ENCODE peak calls at places on chromosomes 3 and 15, in six cellular contexts. One of them, this sample, is unnamed.

GRCh38 chr3:177333535-177334495 is 136.5 kb upstream of the TBL1XR1 start:
- DNase-seq in HTR-8/SVneo: no peak
- DNase-seq in retina: no peak
- DNase-seq in MG63: no peak
- DNase-seq in GM03348: peak
- DNase-seq in stimulated activated CD4-positive, alpha-beta T cell treated with anti-CD3 and anti-CD28 coated beads, Interleukin-2, amount 100 ng/mL, for 48 hours: no peak
- DNase-seq in this sample: no peak

GRCh38 chr3:196624907-196625306 is 14.6 kb upstream of the NRROS start:
- DNase-seq in retina: no peak
- DNase-seq in HTR-8/SVneo: no peak
- DNase-seq in stimulated activated CD4-positive, alpha-beta T cell treated with anti-CD3 and anti-CD28 coated beads, Interleukin-2, amount 100 ng/mL, for 48 hours: no peak
- DNase-seq in GM03348: no peak
- DNase-seq in MG63: no peak
- DNase-seq in this sample: no peak

GRCh38 chr3:187963003-187963676 is 190.8 kb upstream of the LPP start:
- DNase-seq in retina: no peak
- DNase-seq in stimulated activated CD4-positive, alpha-beta T cell treated with anti-CD3 and anti-CD28 coated beads, Interleukin-2, amount 100 ng/mL, for 48 hours: no peak
- DNase-seq in GM03348: no peak
- DNase-seq in MG63: no peak
- DNase-seq in HTR-8/SVneo: no peak
- DNase-seq in this sample: no peak

GRCh38 chr3:189144645-189145044 is 27.1 kb upstream of the TPRG1 start:
- DNase-seq in HTR-8/SVneo: no peak
- DNase-seq in GM03348: no peak
- DNase-seq in retina: no peak
- DNase-seq in MG63: no peak
- DNase-seq in stimulated activated CD4-positive, alpha-beta T cell treated with anti-CD3 and anti-CD28 coated beads, Interleukin-2, amount 100 ng/mL, for 48 hours: no peak
- DNase-seq in this sample: no peak

GRCh38 chr3:120264963-120265362 is 20.1 kb downstream of the GPR156 start:
- DNase-seq in HTR-8/SVneo: no peak
- DNase-seq in GM03348: no peak
- DNase-seq in MG63: no peak
- DNase-seq in retina: no peak
- DNase-seq in stimulated activated CD4-positive, alpha-beta T cell treated with anti-CD3 and anti-CD28 coated beads, Interleukin-2, amount 100 ng/mL, for 48 hours: no peak
- DNase-seq in this sample: no peak

GRCh38 chr15:39920510-39921273 is 626 bp upstream of the GPR176 start:
- DNase-seq in HTR-8/SVneo: peak
- DNase-seq in MG63: peak
- DNase-seq in stimulated activated CD4-positive, alpha-beta T cell treated with anti-CD3 and anti-CD28 coated beads, Interleukin-2, amount 100 ng/mL, for 48 hours: peak
- DNase-seq in retina: peak
- DNase-seq in GM03348: peak
- DNase-seq in this sample: peak

GRCh38 chr3:128844502-128844901 is 34.9 kb upstream of the ACAD9 start:
- DNase-seq in retina: no peak
- DNase-seq in stimulated activated CD4-positive, alpha-beta T cell treated with anti-CD3 and anti-CD28 coated beads, Interleukin-2, amount 100 ng/mL, for 48 hours: no peak
- DNase-seq in GM03348: no peak
- DNase-seq in HTR-8/SVneo: no peak
- DNase-seq in MG63: no peak
- DNase-seq in this sample: no peak

GRCh38 chr3:109818081-109818480 is 480.7 kb upstream of the DPPA4 start:
- DNase-seq in stimulated activated CD4-positive, alpha-beta T cell treated with anti-CD3 and anti-CD28 coated beads, Interleukin-2, amount 100 ng/mL, for 48 hours: no peak
- DNase-seq in GM03348: no peak
- DNase-seq in MG63: no peak
- DNase-seq in retina: no peak
- DNase-seq in HTR-8/SVneo: no peak
- DNase-seq in this sample: no peak

GRCh38 chr3:160827516-160827915 is 71.5 kb downstream of the PPM1L start:
- DNase-seq in retina: no peak
- DNase-seq in stimulated activated CD4-positive, alpha-beta T cell treated with anti-CD3 and anti-CD28 coated beads, Interleukin-2, amount 100 ng/mL, for 48 hours: no peak
- DNase-seq in GM03348: no peak
- DNase-seq in HTR-8/SVneo: no peak
- DNase-seq in MG63: no peak
- DNase-seq in this sample: no peak

GRCh38 chr15:44153352-44153751 is 41.7 kb downstream of the FRMD5 start:
- DNase-seq in stimulated activated CD4-positive, alpha-beta T cell treated with anti-CD3 and anti-CD28 coated beads, Interleukin-2, amount 100 ng/mL, for 48 hours: no peak
- DNase-seq in HTR-8/SVneo: no peak
- DNase-seq in retina: no peak
- DNase-seq in MG63: no peak
- DNase-seq in GM03348: no peak
- DNase-seq in this sample: no peak

GRCh38 chr3:159486580-159486979 is 502.1 kb upstream of the IL12A start:
- DNase-seq in HTR-8/SVneo: no peak
- DNase-seq in GM03348: no peak
- DNase-seq in stimulated activated CD4-positive, alpha-beta T cell treated with anti-CD3 and anti-CD28 coated beads, Interleukin-2, amount 100 ng/mL, for 48 hours: no peak
- DNase-seq in MG63: peak
- DNase-seq in retina: no peak
- DNase-seq in this sample: no peak

GRCh38 chr3:43774799-43775198 is 84.1 kb downstream of the ABHD5 start:
- DNase-seq in MG63: no peak
- DNase-seq in stimulated activated CD4-positive, alpha-beta T cell treated with anti-CD3 and anti-CD28 coated beads, Interleukin-2, amount 100 ng/mL, for 48 hours: no peak
- DNase-seq in HTR-8/SVneo: no peak
- DNase-seq in GM03348: no peak
- DNase-seq in retina: no peak
- DNase-seq in this sample: no peak

GRCh38 chr15:78350058-78350457 is 9.9 kb downstream of the CRABP1 start:
- DNase-seq in retina: no peak
- DNase-seq in stimulated activated CD4-positive, alpha-beta T cell treated with anti-CD3 and anti-CD28 coated beads, Interleukin-2, amount 100 ng/mL, for 48 hours: no peak
- DNase-seq in HTR-8/SVneo: no peak
- DNase-seq in GM03348: no peak
- DNase-seq in MG63: no peak
- DNase-seq in this sample: no peak

GRCh38 chr15:94026458-94026967 is 204.8 kb upstream of the MCTP2 start:
- DNase-seq in MG63: peak
- DNase-seq in stimulated activated CD4-positive, alpha-beta T cell treated with anti-CD3 and anti-CD28 coated beads, Interleukin-2, amount 100 ng/mL, for 48 hours: no peak
- DNase-seq in GM03348: peak
- DNase-seq in HTR-8/SVneo: no peak
- DNase-seq in retina: no peak
- DNase-seq in this sample: peak

GRCh38 chr3:157626817-157627216 is 123.6 kb upstream of the VEPH1 start:
- DNase-seq in HTR-8/SVneo: no peak
- DNase-seq in retina: no peak
- DNase-seq in MG63: no peak
- DNase-seq in GM03348: no peak
- DNase-seq in stimulated activated CD4-positive, alpha-beta T cell treated with anti-CD3 and anti-CD28 coated beads, Interleukin-2, amount 100 ng/mL, for 48 hours: no peak
- DNase-seq in this sample: no peak

GRCh38 chr3:69240651-69241578 is 118.5 kb upstream of the LMOD3 start:
- DNase-seq in retina: no peak
- DNase-seq in stimulated activated CD4-positive, alpha-beta T cell treated with anti-CD3 and anti-CD28 coated beads, Interleukin-2, amount 100 ng/mL, for 48 hours: no peak
- DNase-seq in GM03348: no peak
- DNase-seq in HTR-8/SVneo: no peak
- DNase-seq in MG63: no peak
- DNase-seq in this sample: no peak

GRCh38 chr15:67063689-67064606 is 1.5 kb upstream of the SMAD3 start:
- DNase-seq in HTR-8/SVneo: no peak
- DNase-seq in stimulated activated CD4-positive, alpha-beta T cell treated with anti-CD3 and anti-CD28 coated beads, Interleukin-2, amount 100 ng/mL, for 48 hours: no peak
- DNase-seq in GM03348: no peak
- DNase-seq in MG63: no peak
- DNase-seq in retina: peak
- DNase-seq in this sample: no peak

GRCh38 chr15:58444658-58445332 is 13.0 kb downstream of the LIPC start:
- DNase-seq in HTR-8/SVneo: no peak
- DNase-seq in MG63: no peak
- DNase-seq in stimulated activated CD4-positive, alpha-beta T cell treated with anti-CD3 and anti-CD28 coated beads, Interleukin-2, amount 100 ng/mL, for 48 hours: no peak
- DNase-seq in retina: no peak
- DNase-seq in GM03348: peak
- DNase-seq in this sample: no peak

GRCh38 chr3:96753124-96753523 is 61.3 kb upstream of the EPHA6 start:
- DNase-seq in retina: no peak
- DNase-seq in MG63: no peak
- DNase-seq in HTR-8/SVneo: no peak
- DNase-seq in stimulated activated CD4-positive, alpha-beta T cell treated with anti-CD3 and anti-CD28 coated beads, Interleukin-2, amount 100 ng/mL, for 48 hours: no peak
- DNase-seq in GM03348: no peak
- DNase-seq in this sample: no peak

GRCh38 chr3:138186216-138186615 is 885 bp upstream of the ARMC8 start:
- DNase-seq in GM03348: no peak
- DNase-seq in stimulated activated CD4-positive, alpha-beta T cell treated with anti-CD3 and anti-CD28 coated beads, Interleukin-2, amount 100 ng/mL, for 48 hours: no peak
- DNase-seq in retina: no peak
- DNase-seq in MG63: no peak
- DNase-seq in HTR-8/SVneo: no peak
- DNase-seq in this sample: no peak

GRCh38 chr15:98650871-98651481 is 2.6 kb downstream of the IGF1R start:
- DNase-seq in stimulated activated CD4-positive, alpha-beta T cell treated with anti-CD3 and anti-CD28 coated beads, Interleukin-2, amount 100 ng/mL, for 48 hours: no peak
- DNase-seq in GM03348: peak
- DNase-seq in retina: peak
- DNase-seq in MG63: peak
- DNase-seq in HTR-8/SVneo: no peak
- DNase-seq in this sample: no peak

GRCh38 chr3:192408007-192408655 is 319.2 kb downstream of the FGF12 start:
- DNase-seq in HTR-8/SVneo: no peak
- DNase-seq in GM03348: peak
- DNase-seq in MG63: no peak
- DNase-seq in retina: peak
- DNase-seq in stimulated activated CD4-positive, alpha-beta T cell treated with anti-CD3 and anti-CD28 coated beads, Interleukin-2, amount 100 ng/mL, for 48 hours: no peak
- DNase-seq in this sample: no peak

GRCh38 chr3:136671921-136672320 is 80.3 kb downstream of the STAG1 start:
- DNase-seq in HTR-8/SVneo: no peak
- DNase-seq in retina: no peak
- DNase-seq in GM03348: peak
- DNase-seq in MG63: peak
- DNase-seq in stimulated activated CD4-positive, alpha-beta T cell treated with anti-CD3 and anti-CD28 coated beads, Interleukin-2, amount 100 ng/mL, for 48 hours: no peak
- DNase-seq in this sample: no peak

GRCh38 chr3:12483364-12483763 is 916 bp upstream of the TSEN2 start:
- DNase-seq in retina: no peak
- DNase-seq in MG63: no peak
- DNase-seq in GM03348: no peak
- DNase-seq in HTR-8/SVneo: no peak
- DNase-seq in stimulated activated CD4-positive, alpha-beta T cell treated with anti-CD3 and anti-CD28 coated beads, Interleukin-2, amount 100 ng/mL, for 48 hours: no peak
- DNase-seq in this sample: no peak

GRCh38 chr3:13072239-13073041 is 789 bp downstream of the IQSEC1 start:
- DNase-seq in GM03348: no peak
- DNase-seq in HTR-8/SVneo: no peak
- DNase-seq in retina: peak
- DNase-seq in MG63: peak
- DNase-seq in stimulated activated CD4-positive, alpha-beta T cell treated with anti-CD3 and anti-CD28 coated beads, Interleukin-2, amount 100 ng/mL, for 48 hours: no peak
- DNase-seq in this sample: no peak

GRCh38 chr3:42807929-42808328 is 1.3 kb upstream of the ACKR2 start:
- DNase-seq in retina: no peak
- DNase-seq in HTR-8/SVneo: no peak
- DNase-seq in GM03348: no peak
- DNase-seq in stimulated activated CD4-positive, alpha-beta T cell treated with anti-CD3 and anti-CD28 coated beads, Interleukin-2, amount 100 ng/mL, for 48 hours: no peak
- DNase-seq in MG63: no peak
- DNase-seq in this sample: no peak

GRCh38 chr3:129599607-129600006 is 6.9 kb downstream of the PLXND1 start:
- DNase-seq in stimulated activated CD4-positive, alpha-beta T cell treated with anti-CD3 and anti-CD28 coated beads, Interleukin-2, amount 100 ng/mL, for 48 hours: no peak
- DNase-seq in GM03348: peak
- DNase-seq in MG63: peak
- DNase-seq in retina: no peak
- DNase-seq in HTR-8/SVneo: no peak
- DNase-seq in this sample: peak

GRCh38 chr3:123870033-123870432 is 14.1 kb downstream of the MYLK start:
- DNase-seq in GM03348: peak
- DNase-seq in MG63: peak
- DNase-seq in retina: no peak
- DNase-seq in HTR-8/SVneo: peak
- DNase-seq in stimulated activated CD4-positive, alpha-beta T cell treated with anti-CD3 and anti-CD28 coated beads, Interleukin-2, amount 100 ng/mL, for 48 hours: no peak
- DNase-seq in this sample: no peak

GRCh38 chr3:122797291-122797690 is 2.4 kb downstream of the SLC49A4 start:
- DNase-seq in retina: no peak
- DNase-seq in HTR-8/SVneo: no peak
- DNase-seq in MG63: no peak
- DNase-seq in stimulated activated CD4-positive, alpha-beta T cell treated with anti-CD3 and anti-CD28 coated beads, Interleukin-2, amount 100 ng/mL, for 48 hours: no peak
- DNase-seq in GM03348: no peak
- DNase-seq in this sample: no peak

GRCh38 chr15:87597346-87598052 is 659.0 kb downstream of the NTRK3 start:
- DNase-seq in stimulated activated CD4-positive, alpha-beta T cell treated with anti-CD3 and anti-CD28 coated beads, Interleukin-2, amount 100 ng/mL, for 48 hours: no peak
- DNase-seq in retina: no peak
- DNase-seq in HTR-8/SVneo: no peak
- DNase-seq in GM03348: no peak
- DNase-seq in MG63: no peak
- DNase-seq in this sample: no peak

GRCh38 chr3:8882617-8883016 is 80.7 kb downstream of the RAD18 start:
- DNase-seq in GM03348: no peak
- DNase-seq in retina: no peak
- DNase-seq in HTR-8/SVneo: no peak
- DNase-seq in MG63: no peak
- DNase-seq in stimulated activated CD4-positive, alpha-beta T cell treated with anti-CD3 and anti-CD28 coated beads, Interleukin-2, amount 100 ng/mL, for 48 hours: no peak
- DNase-seq in this sample: no peak

GRCh38 chr3:28122227-28122626 is 119.2 kb upstream of the CMC1 start:
- DNase-seq in stimulated activated CD4-positive, alpha-beta T cell treated with anti-CD3 and anti-CD28 coated beads, Interleukin-2, amount 100 ng/mL, for 48 hours: no peak
- DNase-seq in GM03348: no peak
- DNase-seq in MG63: no peak
- DNase-seq in HTR-8/SVneo: no peak
- DNase-seq in retina: no peak
- DNase-seq in this sample: no peak

GRCh38 chr15:38539008-38539343 is 25.6 kb downstream of the RASGRP1 start:
- DNase-seq in GM03348: no peak
- DNase-seq in stimulated activated CD4-positive, alpha-beta T cell treated with anti-CD3 and anti-CD28 coated beads, Interleukin-2, amount 100 ng/mL, for 48 hours: no peak
- DNase-seq in MG63: no peak
- DNase-seq in HTR-8/SVneo: no peak
- DNase-seq in retina: no peak
- DNase-seq in this sample: no peak

GRCh38 chr15:66919421-66919820 is 146.0 kb upstream of the SMAD3 start:
- DNase-seq in MG63: no peak
- DNase-seq in HTR-8/SVneo: no peak
- DNase-seq in GM03348: no peak
- DNase-seq in retina: no peak
- DNase-seq in stimulated activated CD4-positive, alpha-beta T cell treated with anti-CD3 and anti-CD28 coated beads, Interleukin-2, amount 100 ng/mL, for 48 hours: no peak
- DNase-seq in this sample: no peak

GRCh38 chr3:13040381-13041074 is 32.7 kb downstream of the IQSEC1 start:
- DNase-seq in retina: no peak
- DNase-seq in MG63: no peak
- DNase-seq in HTR-8/SVneo: no peak
- DNase-seq in GM03348: no peak
- DNase-seq in stimulated activated CD4-positive, alpha-beta T cell treated with anti-CD3 and anti-CD28 coated beads, Interleukin-2, amount 100 ng/mL, for 48 hours: no peak
- DNase-seq in this sample: no peak

GRCh38 chr15:34337557-34338306 is at the start of gene SLC12A6:
- DNase-seq in HTR-8/SVneo: peak
- DNase-seq in retina: peak
- DNase-seq in stimulated activated CD4-positive, alpha-beta T cell treated with anti-CD3 and anti-CD28 coated beads, Interleukin-2, amount 100 ng/mL, for 48 hours: peak
- DNase-seq in GM03348: peak
- DNase-seq in MG63: peak
- DNase-seq in this sample: peak

GRCh38 chr15:32682569-32682968 is 35.2 kb upstream of the GREM1 start:
- DNase-seq in GM03348: peak
- DNase-seq in HTR-8/SVneo: no peak
- DNase-seq in MG63: peak
- DNase-seq in retina: no peak
- DNase-seq in stimulated activated CD4-positive, alpha-beta T cell treated with anti-CD3 and anti-CD28 coated beads, Interleukin-2, amount 100 ng/mL, for 48 hours: no peak
- DNase-seq in this sample: no peak

GRCh38 chr15:39140060-39140604 is 440.7 kb upstream of the THBS1 start:
- DNase-seq in GM03348: peak
- DNase-seq in stimulated activated CD4-positive, alpha-beta T cell treated with anti-CD3 and anti-CD28 coated beads, Interleukin-2, amount 100 ng/mL, for 48 hours: no peak
- DNase-seq in MG63: peak
- DNase-seq in HTR-8/SVneo: peak
- DNase-seq in retina: no peak
- DNase-seq in this sample: no peak

This sample was measured in T1000.